ENCODE peak calls at places on chromosome 13, in four cellular contexts. B is GM12878, L is A549, N is K562. C is an unnamed sample.
A peak's percentile ranks its signal among the peaks of the same experiment; 100 is the strongest.

GRCh38 chr13:20028953-20029352 is 70.4 kb downstream of the ZMYM2 start:
- DNase-seq in B (no peak), L (no peak), N (no peak), C (no peak)

GRCh38 chr13:71320452-71320851 is 546.6 kb downstream of the DACH1 start:
- DNase-seq in B (no peak), L (no peak), N (peak; percentile 3), C (no peak)

GRCh38 chr13:100608906-100609305 is 20.3 kb upstream of the GGACT start:
- DNase-seq in B (peak; percentile 17), L (no peak), N (peak; percentile 75), C (no peak)

GRCh38 chr13:103876571-103876970 is 810.4 kb upstream of the SLC10A2 start:
- DNase-seq in B (no peak), L (no peak), N (no peak), C (no peak)

GRCh38 chr13:20609145-20609544 is 42.2 kb downstream of the IFT88 start:
- DNase-seq in B (no peak), L (no peak), N (no peak), C (no peak)

GRCh38 chr13:77398825-77399620 is 72.1 kb upstream of the MYCBP2 start:
- DNase-seq in B (no peak), L (no peak), N (no peak), C (no peak)

GRCh38 chr13:100694722-100695644 is 20.4 kb upstream of the TMTC4 start:
- DNase-seq in B (no peak), L (peak; percentile 39), N (peak; percentile 72), C (peak; percentile 53)

GRCh38 chr13:20616059-20616797 is 49.3 kb downstream of the IFT88 start:
- DNase-seq in B (no peak), L (no peak), N (no peak), C (no peak)

GRCh38 chr13:38398810-38399493 is 49.3 kb downstream of the UFM1 start:
- DNase-seq in B (no peak), L (no peak), N (no peak), C (no peak)

GRCh38 chr13:112733661-112734379 is 44.0 kb downstream of the ATP11A start:
- DNase-seq in B (no peak), L (no peak), N (peak; percentile 45), C (no peak)

GRCh38 chr13:51347099-51347498 is 7.6 kb downstream of the SERPINE3 start:
- DNase-seq in B (no peak), L (no peak), N (no peak), C (no peak)

GRCh38 chr13:52879950-52880650 is 31.7 kb upstream of the PCDH8 start:
- DNase-seq in B (no peak), L (no peak), N (no peak), C (peak; percentile 29)

GRCh38 chr13:106499905-106500304 is 35.6 kb downstream of the EFNB2 start:
- DNase-seq in B (peak; percentile 15), L (no peak), N (no peak), C (no peak)

GRCh38 chr13:20716951-20717350 is 13.5 kb downstream of the IL17D start:
- DNase-seq in B (no peak), L (no peak), N (no peak), C (no peak)

GRCh38 chr13:30872685-30873443 is 33.2 kb upstream of the MEDAG start:
- DNase-seq in B (no peak), L (no peak), N (no peak), C (no peak)

GRCh38 chr13:36841411-36841810 is 22.4 kb downstream of the RFXAP start:
- DNase-seq in B (no peak), L (no peak), N (no peak), C (no peak)

GRCh38 chr13:113739527-113740285 is 19.3 kb upstream of the TMEM255B start:
- DNase-seq in B (no peak), L (no peak), N (no peak), C (no peak)

DNA sequence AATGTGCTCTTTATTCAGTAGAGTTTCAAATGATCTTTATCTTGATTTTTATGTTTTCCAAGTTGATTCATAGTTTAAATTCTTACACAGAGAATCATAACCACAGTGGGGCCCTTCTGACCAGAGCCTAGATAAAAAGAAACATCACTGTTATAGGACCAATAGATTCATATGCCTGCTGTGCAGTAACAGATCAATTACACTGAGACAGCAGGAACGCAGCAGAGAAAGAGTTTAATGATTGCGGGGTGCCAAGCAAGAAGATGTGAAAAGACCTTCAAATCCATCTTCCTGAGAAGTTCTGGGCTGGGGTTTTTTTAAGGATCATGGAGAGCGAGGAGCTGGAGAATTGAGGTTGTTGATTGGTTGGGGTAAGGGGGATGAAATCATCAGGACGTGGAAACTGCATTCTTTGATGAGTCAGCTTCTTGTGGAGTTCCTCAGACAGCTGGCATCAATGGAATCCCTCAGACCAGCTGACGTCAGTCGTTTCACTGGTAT is 346.6 kb downstream of the TBC1D4 start:
- DNase-seq in B (no peak), L (no peak), N (no peak), C (no peak)
- TF ChIP-seq KDM1A in B (no peak), L (no peak), N (no peak), C (no peak)

GRCh38 chr13:75407998-75408397 is 74.0 kb downstream of the TBC1D4 start:
- DNase-seq in B (no peak), L (no peak), N (no peak), C (no peak)

GRCh38 chr13:75404721-75405120 is 77.2 kb downstream of the TBC1D4 start:
- DNase-seq in B (no peak), L (no peak), N (no peak), C (no peak)

GRCh38 chr13:75405976-75406703 is 75.8 kb downstream of the TBC1D4 start:
- DNase-seq in B (no peak), L (no peak), N (no peak), C (no peak)

GRCh38 chr13:75410207-75410606 is 71.8 kb downstream of the TBC1D4 start:
- DNase-seq in B (no peak), L (no peak), N (no peak), C (no peak)

GRCh38 chr13:75407473-75407872 is 74.5 kb downstream of the TBC1D4 start:
- DNase-seq in B (no peak), L (no peak), N (no peak), C (no peak)
- TF ChIP-seq KDM1A in B (no peak), L (no peak), N (no peak), C (no peak)

GRCh38 chr13:49655906-49656305 is 27.6 kb downstream of the ARL11 start:
- DNase-seq in B (no peak), L (no peak), N (no peak), C (no peak)
- TF ChIP-seq KDM1A in B (no peak), L (no peak), N (no peak), C (no peak)

GRCh38 chr13:95033890-95034289 is 267.4 kb downstream of the ABCC4 start:
- DNase-seq in B (no peak), L (no peak), N (no peak), C (no peak)
- TF ChIP-seq KDM1A in B (no peak), L (no peak), N (no peak), C (no peak)

GRCh38 chr13:34044660-34045080 is 226.7 kb downstream of the RFC3 start:
- DNase-seq in B (no peak), L (peak; percentile 5), N (no peak), C (no peak)
- TF ChIP-seq KDM1A in B (no peak), L (no peak), N (no peak), C (no peak)

GRCh38 chr13:98484289-98485219 is 92.4 kb downstream of the STK24 start:
- DNase-seq in B (no peak), L (peak; percentile 91), N (peak; percentile 81), C (no peak)
- TF ChIP-seq KDM1A in B (no peak), L (no peak), N (no peak), C (no peak)

DNA sequence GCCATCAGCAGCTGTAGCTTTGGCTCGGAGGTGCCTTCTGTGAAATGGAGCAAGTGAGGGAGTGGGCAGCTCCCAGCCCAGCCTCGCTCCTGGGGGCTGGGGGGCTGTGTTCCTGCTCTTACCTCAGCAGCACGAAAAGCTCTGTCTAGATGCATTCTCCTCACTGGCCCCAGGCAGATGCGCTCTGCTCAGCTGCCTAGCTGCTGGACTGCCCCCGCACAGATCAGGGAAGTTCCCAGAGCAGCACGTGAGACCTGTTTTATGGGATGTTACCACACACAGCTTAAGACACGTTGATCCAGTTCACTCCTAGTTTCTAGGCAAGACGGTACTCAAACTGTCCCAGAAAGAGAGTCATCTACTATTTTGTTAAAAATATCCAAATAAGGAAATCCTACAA is 13.6 kb downstream of the LCP1 start:
- DNase-seq in B (no peak), L (no peak), N (peak; percentile 47), C (no peak)
- TF ChIP-seq KDM1A in B (no peak), L (no peak), N (no peak), C (no peak)

DNA sequence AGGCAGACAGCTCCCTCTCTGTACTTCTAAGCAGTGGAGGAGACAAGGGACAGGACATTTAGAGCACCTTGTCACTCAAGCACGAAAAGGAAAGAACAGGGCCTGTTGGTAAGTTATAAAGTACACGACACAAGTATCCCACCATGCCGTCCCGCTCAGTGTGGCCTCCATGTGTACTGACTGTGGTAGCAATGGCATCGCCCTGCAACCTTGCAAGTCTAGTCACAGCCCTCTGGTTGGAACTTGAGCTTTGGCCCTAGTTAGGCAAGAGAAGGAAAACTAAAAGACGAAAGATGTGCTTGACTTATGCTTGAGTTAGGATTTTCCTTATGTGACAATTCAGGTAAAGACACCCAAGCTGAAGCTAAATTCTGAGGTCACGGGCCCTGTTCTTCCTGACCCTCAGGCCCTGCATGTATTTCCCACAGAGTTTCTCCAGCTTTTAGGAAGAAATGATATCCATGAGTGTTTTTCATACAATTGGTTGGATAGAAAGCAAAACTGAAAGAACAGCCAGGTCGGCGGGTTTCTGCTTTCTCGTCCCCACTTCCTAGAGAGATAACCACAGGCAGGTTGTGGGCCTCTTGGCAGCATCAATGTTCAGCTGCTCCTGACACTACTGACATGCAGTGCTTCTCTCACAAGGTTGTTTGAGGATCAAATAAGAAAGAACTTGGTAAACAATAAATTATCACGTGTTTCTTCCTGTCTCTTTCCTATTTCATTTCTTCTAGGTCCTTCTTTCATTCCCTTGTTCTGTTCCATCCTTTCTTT is 216.3 kb downstream of the IRS2 start:
- DNase-seq in B (peak; percentile 8), L (no peak), N (no peak), C (no peak)
- TF ChIP-seq KDM1A in B (no peak), L (no peak), N (no peak), C (no peak)

DNA sequence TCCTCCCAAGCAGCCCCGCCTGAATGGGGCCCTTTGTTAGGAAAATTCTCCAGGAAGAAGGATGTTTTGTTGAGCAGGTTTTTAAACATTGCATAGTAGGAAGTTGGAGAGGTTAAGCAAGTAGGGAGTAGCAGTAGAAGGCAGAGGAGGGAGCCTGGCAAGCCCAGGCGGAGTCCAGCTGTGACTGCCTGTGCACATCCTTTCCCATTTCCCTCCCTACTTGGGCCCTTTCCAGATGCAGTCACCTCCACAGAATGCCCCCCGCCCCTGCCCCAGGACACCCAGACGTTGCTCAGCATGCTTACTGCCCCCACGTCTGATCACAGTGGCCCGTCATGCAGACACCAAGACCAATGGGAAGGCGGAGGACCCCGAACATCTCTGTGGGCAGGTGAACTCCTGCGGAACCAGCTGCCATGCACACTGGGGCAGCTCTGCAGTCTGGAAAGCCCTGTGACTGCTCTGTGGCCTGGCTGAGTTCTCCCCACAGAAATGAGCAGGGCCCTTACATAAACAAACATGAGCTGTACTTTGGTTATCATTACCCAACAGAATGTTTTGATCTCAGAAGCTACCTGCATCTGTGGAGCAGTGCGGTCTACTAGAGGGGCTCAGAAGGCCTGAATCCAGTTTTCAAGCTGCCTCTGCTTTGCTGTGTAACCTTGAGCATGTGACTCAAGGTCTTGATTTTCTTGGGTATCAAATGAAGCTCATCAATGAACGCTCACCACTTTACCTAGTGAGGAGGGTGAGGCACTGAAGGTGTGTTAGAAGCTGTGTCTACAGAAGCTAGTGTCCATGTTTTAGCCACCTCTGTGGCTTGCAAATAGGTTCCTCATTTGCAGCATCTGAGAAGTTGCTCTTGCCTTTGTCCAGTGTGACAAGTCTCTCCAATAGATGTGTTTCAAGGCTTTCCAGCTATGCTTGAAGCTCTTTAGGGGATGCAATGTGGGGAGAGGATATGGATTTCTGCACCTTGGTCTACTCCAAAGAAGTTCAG is 84.2 kb downstream of the TNFRSF19 start:
- DNase-seq in B (no peak), L (no peak), N (no peak), C (no peak)
- TF ChIP-seq KDM1A in B (no peak), L (no peak), N (no peak), C (no peak)

C was measured in H1.